ENCODE peak calls at places on chromosomes 7 and 10, in four cellular contexts. S, W, D and A are unnamed samples.

GRCh38 chr7:20508109-20508508 is 107.4 kb upstream of the ABCB5 start:
- DNase-seq in S (no peak), W (no peak), D (no peak), A (no peak)

GRCh38 chr7:13551503-13551902 is 438.0 kb downstream of the ETV1 start:
- DNase-seq in S (no peak), W (no peak), D (no peak), A (no peak)

GRCh38 chr10:6394084-6394483 is 186.0 kb downstream of the PRKCQ start:
- DNase-seq in S (no peak), W (no peak), D (no peak), A (no peak)

GRCh38 chr10:133176546-133176945 is 16.5 kb downstream of the KNDC1 start:
- DNase-seq in S (no peak), W (no peak), D (no peak), A (no peak)

GRCh38 chr10:27687326-27687725 is 58.3 kb downstream of the MKX start:
- DNase-seq in S (no peak), W (no peak), D (no peak), A (no peak)

GRCh38 chr10:132154440-132154839 is 32.3 kb upstream of the DPYSL4 start:
- DNase-seq in S (no peak), W (no peak), D (no peak), A (no peak)

GRCh38 chr10:659710-660141 is 29.7 kb downstream of the DIP2C start:
- DNase-seq in S (no peak), W (no peak), D (no peak), A (no peak)

GRCh38 chr10:122665946-122666345 is 33.7 kb downstream of the C10orf120 start:
- DNase-seq in S (no peak), W (no peak), D (no peak), A (no peak)

DNA sequence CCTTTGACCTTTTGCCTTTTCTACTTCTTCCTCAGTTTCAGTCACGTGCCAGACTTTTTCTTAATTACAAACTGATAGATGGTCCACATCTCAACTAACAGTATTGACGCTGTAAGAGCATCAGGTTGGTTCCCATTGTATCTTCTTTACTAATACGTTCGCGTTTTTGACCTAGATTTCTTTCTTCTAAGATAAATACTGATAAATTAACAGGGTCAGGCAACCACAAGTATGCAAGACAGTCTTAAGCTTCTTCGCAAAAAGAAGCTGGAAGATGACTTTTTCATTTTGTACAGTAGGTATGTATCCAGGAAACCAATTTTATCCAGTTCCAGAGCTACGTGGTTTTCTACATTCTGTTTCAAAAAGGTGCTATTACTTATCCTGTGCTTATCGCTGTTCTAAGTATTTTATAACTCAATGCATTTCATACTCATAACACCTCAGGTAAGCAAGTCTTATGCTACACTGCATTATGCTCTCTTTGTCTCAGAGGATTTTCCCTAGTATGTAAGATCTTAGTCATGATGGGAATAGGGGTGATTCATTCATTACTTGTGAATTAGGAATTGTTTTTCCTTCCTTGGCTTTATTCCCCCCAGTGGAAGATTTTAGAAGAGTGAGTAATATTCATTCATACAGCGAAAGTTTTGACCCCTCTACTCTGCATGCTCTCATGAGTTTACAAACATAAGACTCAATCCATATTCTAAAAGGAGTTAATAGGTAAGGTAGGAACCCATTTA is 955 bp downstream of the DUS4L start:
- DNase-seq in S (no peak), W (no peak), D (no peak), A (no peak)
- TF ChIP-seq NR2C2 in S (peak), W (no peak), D (no peak), A (no peak)

DNA sequence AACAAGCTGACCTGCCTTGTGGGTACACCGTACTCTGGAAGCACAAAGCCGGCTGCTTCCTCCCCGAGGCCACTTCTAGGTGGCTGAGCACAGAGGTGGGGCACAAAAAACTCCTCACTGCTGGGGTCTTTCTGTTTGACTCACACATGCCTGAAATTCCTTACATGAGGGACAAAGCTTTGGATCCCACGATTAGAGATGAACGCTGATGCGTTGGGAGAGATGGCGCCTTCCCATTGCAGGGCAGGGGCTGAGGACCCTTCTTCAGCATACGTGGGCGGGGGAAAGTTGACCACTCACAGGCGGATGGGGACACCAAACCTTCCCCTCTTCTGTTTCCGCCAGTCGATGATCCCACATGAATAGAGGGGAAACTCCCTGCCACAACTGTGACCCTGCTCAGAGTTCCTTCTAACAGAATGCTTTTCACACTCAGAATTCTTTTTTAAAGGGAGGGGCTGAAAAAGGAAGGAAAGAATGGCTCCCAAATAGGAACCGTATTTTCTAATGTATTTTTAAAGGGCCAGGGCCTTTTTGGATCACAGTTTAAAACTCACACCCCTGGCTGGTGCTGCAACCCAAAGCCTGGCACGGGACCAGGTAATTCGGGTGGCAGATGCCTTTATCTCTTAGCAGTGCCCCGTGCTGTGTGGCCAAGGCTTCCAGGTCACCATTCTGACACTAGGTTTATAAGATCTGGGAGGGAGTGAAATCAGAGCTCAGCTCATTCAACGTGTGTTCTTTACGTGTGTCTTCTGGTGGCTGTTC is 134.0 kb downstream of the PRKAG2 start:
- DNase-seq in S (no peak), W (no peak), D (no peak), A (no peak)
- TF ChIP-seq NR2C2 in S (no peak), W (no peak), D (no peak), A (no peak)

DNA sequence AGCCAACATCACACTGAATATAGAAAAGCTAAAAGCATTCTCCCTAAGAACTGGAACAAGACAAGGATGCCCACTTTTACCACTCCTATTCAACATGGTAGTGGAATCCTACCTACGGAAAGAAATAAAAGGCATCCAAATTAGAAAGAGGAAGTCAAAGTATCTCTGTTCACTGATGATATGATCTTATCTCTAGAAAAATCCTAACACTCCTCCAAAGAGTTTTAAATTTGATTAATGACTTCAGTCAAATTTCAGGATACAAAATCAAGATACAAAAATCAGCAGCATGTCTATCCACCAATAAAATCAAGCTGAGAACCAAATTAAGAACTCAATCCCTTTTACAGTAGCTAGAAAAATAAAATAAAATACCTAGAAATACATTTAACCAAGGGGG is 35.3 kb upstream of the TNKS2 start:
- DNase-seq in S (no peak), W (no peak), D (no peak), A (no peak)
- TF ChIP-seq NR2C2 in S (no peak), W (no peak), D (no peak), A (no peak)

DNA sequence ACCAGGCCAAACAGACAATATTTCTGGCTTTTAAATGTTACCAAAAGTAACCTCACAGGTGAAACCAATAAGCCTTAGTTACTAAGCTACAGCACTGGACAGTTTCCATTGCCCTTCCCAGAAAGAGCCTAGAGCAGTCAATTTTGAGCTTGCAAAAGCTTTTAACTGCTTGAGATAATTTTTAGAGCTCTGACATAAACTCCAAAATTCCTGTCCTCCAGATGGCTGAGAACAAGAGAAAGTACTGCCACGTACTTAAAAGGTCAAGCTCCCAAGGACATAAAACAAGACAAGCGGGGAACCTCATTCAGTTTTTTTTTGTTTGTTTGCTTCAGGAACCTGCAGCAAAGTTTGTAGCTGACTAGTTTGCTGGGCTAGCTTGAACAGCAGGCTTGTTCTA is 54.1 kb downstream of the BBS9 start:
- DNase-seq in S (no peak), W (no peak), D (no peak), A (no peak)
- TF ChIP-seq NR2C2 in S (no peak), W (no peak), D (no peak), A (no peak)

GRCh38 chr10:126157127-126157526 is 231.2 kb downstream of the ADAM12 start:
- DNase-seq in S (no peak), W (no peak), D (no peak), A (no peak)
- TF ChIP-seq NR2C2 in S (no peak), W (no peak), D (no peak), A (no peak)

GRCh38 chr7:119665791-119666190 is 607.2 kb upstream of the KCND2 start:
- DNase-seq in S (no peak), W (no peak), D (no peak), A (no peak)

GRCh38 chr7:119660085-119660484 is 612.9 kb upstream of the KCND2 start:
- DNase-seq in S (no peak), W (no peak), D (no peak), A (no peak)

DNA sequence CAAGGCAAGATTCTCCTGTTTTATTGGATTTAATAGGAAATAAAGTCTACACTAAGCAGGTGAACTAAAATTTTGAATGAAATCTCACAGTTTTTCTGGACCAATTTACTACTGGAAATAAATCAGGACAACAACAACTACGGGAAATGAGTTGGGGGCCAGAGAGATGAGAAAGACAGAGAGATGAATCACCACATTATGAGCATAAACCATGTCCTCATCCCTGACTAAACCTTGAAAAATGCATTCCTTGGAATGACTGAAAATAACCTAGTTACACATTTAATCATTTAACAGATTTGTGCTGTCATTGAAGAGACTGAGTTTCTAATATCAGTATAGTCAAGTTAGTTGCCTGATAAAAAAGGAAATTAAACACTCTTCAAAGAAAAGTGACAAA is 608.4 kb upstream of the KCND2 start:
- DNase-seq in S (no peak), W (no peak), D (no peak), A (no peak)
- TF ChIP-seq NR2C2 in S (no peak), W (no peak), D (no peak), A (no peak)

DNA sequence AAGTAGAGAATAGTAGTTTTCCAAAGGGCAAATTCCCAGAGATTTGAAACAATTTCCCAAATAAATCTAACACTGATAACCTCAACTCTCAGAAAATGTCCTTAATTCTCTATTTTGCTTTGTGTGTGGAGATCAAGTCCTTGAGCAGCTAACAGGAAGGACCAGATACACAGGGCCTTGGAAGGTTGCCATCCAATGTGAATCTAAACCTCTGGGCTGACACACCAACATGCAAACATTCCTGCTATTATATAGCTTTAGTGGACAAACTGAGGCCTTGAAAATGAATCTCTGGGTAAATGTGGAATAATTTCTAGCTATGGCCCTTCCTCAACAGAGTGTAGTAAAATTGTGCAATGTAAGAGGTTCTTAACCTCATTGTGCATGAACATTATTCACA is 44.1 kb upstream of the PARD3 start:
- DNase-seq in S (no peak), W (no peak), D (peak), A (no peak)
- TF ChIP-seq NR2C2 in S (no peak), W (no peak), D (no peak), A (no peak)

GRCh38 chr7:78203042-78203720 is 404.6 kb downstream of the PHTF2 start:
- DNase-seq in S (no peak), W (no peak), D (no peak), A (no peak)

GRCh38 chr7:78194609-78195008 is 396.0 kb downstream of the PHTF2 start:
- DNase-seq in S (peak), W (no peak), D (no peak), A (no peak)

GRCh38 chr7:78197447-78197846 is 398.9 kb downstream of the PHTF2 start:
- DNase-seq in S (no peak), W (no peak), D (no peak), A (no peak)

GRCh38 chr7:78195281-78195680 is 396.7 kb downstream of the PHTF2 start:
- DNase-seq in S (no peak), W (no peak), D (no peak), A (no peak)

GRCh38 chr7:78198756-78199155 is 400.2 kb downstream of the PHTF2 start:
- DNase-seq in S (no peak), W (no peak), D (no peak), A (no peak)
- TF ChIP-seq NR2C2 in S (no peak), W (no peak), D (no peak), A (no peak)

GRCh38 chr7:155927905-155928304 is 115.6 kb upstream of the SHH start:
- DNase-seq in S (no peak), W (no peak), D (no peak), A (no peak)

GRCh38 chr7:155935005-155935557 is 122.8 kb upstream of the SHH start:
- DNase-seq in S (no peak), W (no peak), D (no peak), A (no peak)

GRCh38 chr7:155930061-155930460 is 117.8 kb upstream of the SHH start:
- DNase-seq in S (no peak), W (no peak), D (no peak), A (no peak)

GRCh38 chr7:155928583-155929145 is 116.4 kb upstream of the SHH start:
- DNase-seq in S (no peak), W (no peak), D (no peak), A (no peak)

DNA sequence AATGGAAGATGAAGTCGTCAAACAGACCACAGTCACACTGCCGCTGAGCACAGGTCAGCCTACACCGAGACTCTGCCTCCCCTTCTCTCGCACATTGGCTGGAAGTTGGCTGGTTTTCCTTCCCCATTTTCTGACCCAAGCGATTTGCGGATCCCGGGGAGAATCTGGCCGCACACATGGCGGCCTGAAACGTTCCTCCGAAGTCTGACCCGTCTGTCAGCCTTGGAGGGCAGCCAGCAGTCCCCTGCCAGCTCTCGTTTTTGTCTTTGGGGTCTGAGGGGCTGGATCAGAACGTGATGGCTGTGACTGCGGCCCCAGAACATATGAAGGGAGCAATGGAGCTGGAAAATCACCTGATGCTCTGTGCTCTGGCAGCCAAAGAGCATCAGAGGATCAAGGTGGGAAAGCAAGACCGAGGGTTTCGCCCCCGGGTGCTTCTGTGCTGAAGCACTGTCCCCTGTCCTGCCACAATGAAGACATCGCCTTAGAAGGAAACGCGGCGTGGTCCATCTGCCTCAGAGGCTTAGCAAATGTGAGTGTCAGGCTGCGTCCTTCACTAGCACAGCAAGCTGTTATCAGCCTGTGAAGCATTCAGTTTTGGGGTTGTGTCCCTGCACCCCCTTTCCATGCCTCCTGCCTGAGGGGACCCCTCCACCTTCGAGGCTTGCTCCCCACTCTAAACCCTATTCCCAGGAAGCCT is 119.3 kb upstream of the SHH start:
- DNase-seq in S (no peak), W (no peak), D (no peak), A (no peak)
- TF ChIP-seq NR2C2 in S (no peak), W (no peak), D (no peak), A (no peak)

DNA sequence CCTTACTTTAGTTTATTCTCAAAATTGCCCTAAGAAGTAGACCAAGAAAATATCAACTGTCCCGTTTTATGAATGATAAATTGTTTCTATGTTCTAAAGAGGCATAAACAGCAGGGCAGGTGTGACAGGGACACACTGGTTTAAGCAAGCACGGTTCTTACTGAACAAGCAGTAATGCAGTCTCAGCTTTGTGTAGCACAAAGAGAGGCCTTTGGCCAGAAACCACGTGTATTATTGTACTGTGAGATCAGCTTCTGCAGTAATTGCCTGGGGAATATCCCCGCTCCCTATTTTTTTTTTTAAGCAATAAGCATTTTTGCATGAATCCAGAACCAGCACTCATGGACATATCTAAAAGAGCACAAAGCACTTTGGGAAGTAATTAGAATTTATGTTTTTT is 255.4 kb downstream of the WDR11 start:
- DNase-seq in S (no peak), W (no peak), D (no peak), A (no peak)
- TF ChIP-seq NR2C2 in S (no peak), W (no peak), D (no peak), A (no peak)